ENCODE peak calls at places on chromosomes 12 and 14, in eight cellular contexts. V, Z, N, E, Q, C, B and I are unnamed samples.

GRCh38 chr12:94149781-94150482 is 1.6 kb downstream of the PLXNC1 start:
- DNase-seq in V (no peak), Z (no peak), N (peak), E (no peak), Q (no peak), C (peak), B (peak), I (no peak)

GRCh38 chr12:630656-631632 is 32.3 kb downstream of the NINJ2 start:
- DNase-seq in V (peak), Z (no peak), N (peak), E (no peak), Q (peak), C (no peak), B (peak), I (no peak)

GRCh38 chr12:118500302-118500701 is 123.9 kb downstream of the SUDS3 start:
- DNase-seq in V (no peak), Z (no peak), N (no peak), E (no peak), Q (no peak), C (no peak), B (no peak), I (no peak)

GRCh38 chr12:53989227-53990113 is 4.5 kb downstream of the HOXC10 start:
- DNase-seq in V (no peak), Z (peak), N (no peak), E (peak), Q (no peak), C (peak), B (no peak), I (no peak)

GRCh38 chr14:91568626-91569025 is 58.5 kb upstream of the PPP4R3A start:
- DNase-seq in V (no peak), Z (peak), N (no peak), E (no peak), Q (peak), C (no peak), B (no peak), I (no peak)

GRCh38 chr12:48034835-48035805 is 30.8 kb upstream of the COL2A1 start:
- DNase-seq in V (no peak), Z (no peak), N (no peak), E (no peak), Q (no peak), C (no peak), B (no peak), I (no peak)

GRCh38 chr12:34392741-34393085 is 370.4 kb downstream of the ALG10 start:
- DNase-seq in V (no peak), Z (no peak), N (peak), E (no peak), Q (no peak), C (no peak), B (peak), I (no peak)

GRCh38 chr14:20697273-20698017 is 8.9 kb downstream of the ANG start:
- DNase-seq in V (peak), Z (peak), N (peak), E (peak), Q (no peak), C (peak), B (peak), I (peak)

GRCh38 chr12:76249501-76249900 is 98.7 kb downstream of the BBS10 start:
- DNase-seq in V (no peak), Z (no peak), N (no peak), E (no peak), Q (no peak), C (no peak), B (no peak), I (no peak)

GRCh38 chr12:67720383-67720856 is 71.9 kb downstream of the DYRK2 start:
- DNase-seq in V (no peak), Z (no peak), N (no peak), E (no peak), Q (no peak), C (peak), B (no peak), I (no peak)

GRCh38 chr12:131004166-131004565 is 50.5 kb downstream of the ADGRD1 start:
- DNase-seq in V (no peak), Z (no peak), N (no peak), E (no peak), Q (no peak), C (no peak), B (no peak), I (no peak)

GRCh38 chr14:77305696-77306095 is 15.0 kb downstream of the POMT2 start:
- DNase-seq in V (no peak), Z (no peak), N (no peak), E (peak), Q (no peak), C (no peak), B (no peak), I (no peak)

GRCh38 chr12:31325524-31325875 is 450 bp downstream of the SINHCAF start:
- DNase-seq in V (peak), Z (peak), N (peak), E (peak), Q (peak), C (no peak), B (no peak), I (no peak)

GRCh38 chr12:104736307-104736706 is 221.8 kb downstream of the SLC41A2 start:
- DNase-seq in V (no peak), Z (no peak), N (no peak), E (no peak), Q (no peak), C (peak), B (no peak), I (no peak)

GRCh38 chr12:53623986-53624385 is 2.2 kb downstream of the ATF7 start:
- DNase-seq in V (no peak), Z (no peak), N (no peak), E (peak), Q (no peak), C (peak), B (no peak), I (no peak)

GRCh38 chr14:85607571-85608219 is 77.8 kb downstream of the FLRT2 start:
- DNase-seq in V (no peak), Z (no peak), N (no peak), E (no peak), Q (no peak), C (peak), B (no peak), I (no peak)

GRCh38 chr14:91388551-91388975 is 29.1 kb downstream of the CCDC88C start:
- DNase-seq in V (no peak), Z (no peak), N (no peak), E (no peak), Q (no peak), C (no peak), B (no peak), I (no peak)

GRCh38 chr12:19779393-19780056 is 340.2 kb downstream of the AEBP2 start:
- DNase-seq in V (no peak), Z (no peak), N (no peak), E (no peak), Q (no peak), C (peak), B (peak), I (no peak)